ENCODE peak calls at places on chromosomes 7 and 10, in six cellular contexts. Y, P, Q, K, S and M are unnamed samples.

GRCh38 chr10:21083861-21084260 is 186.8 kb upstream of the NEBL start:
- DNase-seq in Y (no peak), P (peak; percentile 75), Q (no peak), K (no peak), S (peak; percentile 97), M (no peak)

GRCh38 chr10:33215635-33216034 is 118.8 kb downstream of the NRP1 start:
- DNase-seq in Y (no peak), P (no peak), Q (peak; percentile 49), K (no peak), S (no peak), M (no peak)

GRCh38 chr10:113235505-113235904 is 285.5 kb downstream of the TCF7L2 start:
- DNase-seq in Y (no peak), P (no peak), Q (no peak), K (no peak), S (no peak), M (no peak)

GRCh38 chr10:1347962-1348772 is 292.0 kb downstream of the WDR37 start:
- DNase-seq in Y (no peak), P (no peak), Q (no peak), K (no peak), S (no peak), M (no peak)

GRCh38 chr10:132964231-132964630 is 21.9 kb upstream of the CFAP46 start:
- DNase-seq in Y (no peak), P (no peak), Q (no peak), K (no peak), S (no peak), M (no peak)

GRCh38 chr7:41803569-41803968 is 100.7 kb upstream of the INHBA start:
- DNase-seq in Y (no peak), P (no peak), Q (no peak), K (no peak), S (no peak), M (no peak)

GRCh38 chr10:85528318-85528652 is 838.3 kb downstream of the GRID1 start:
- DNase-seq in Y (no peak), P (no peak), Q (no peak), K (no peak), S (no peak), M (no peak)

GRCh38 chr7:92034116-92034515 is 93.5 kb downstream of the AKAP9 start:
- DNase-seq in Y (no peak), P (no peak), Q (no peak), K (no peak), S (no peak), M (no peak)

GRCh38 chr10:65017523-65017922 is 1496.3 kb downstream of the REEP3 start:
- DNase-seq in Y (no peak), P (no peak), Q (no peak), K (no peak), S (no peak), M (no peak)

GRCh38 chr7:21980921-21981320 is 35.2 kb upstream of the CDCA7L start:
- DNase-seq in Y (no peak), P (no peak), Q (no peak), K (no peak), S (no peak), M (no peak)

GRCh38 chr7:30682131-30683083 is at the start of gene CRHR2:
- DNase-seq in Y (peak; percentile 6), P (no peak), Q (peak; percentile 41), K (peak; percentile 19), S (no peak), M (peak; percentile 36)

GRCh38 chr7:131328387-131329175 is 905 bp downstream of the MKLN1 start:
- DNase-seq in Y (no peak), P (no peak), Q (no peak), K (no peak), S (peak; percentile 7), M (no peak)

GRCh38 chr10:50648089-50648934 is 24.6 kb upstream of the SGMS1 start:
- DNase-seq in Y (no peak), P (no peak), Q (no peak), K (no peak), S (no peak), M (no peak)

GRCh38 chr10:24551161-24551560 is 172.5 kb downstream of the ARHGAP21 start:
- DNase-seq in Y (no peak), P (peak; percentile 14), Q (no peak), K (no peak), S (peak; percentile 30), M (no peak)

GRCh38 chr7:27576360-27576944 is 86.2 kb downstream of the HIBADH start:
- DNase-seq in Y (no peak), P (no peak), Q (peak; percentile 70), K (no peak), S (peak; percentile 79), M (peak; percentile 28)

GRCh38 chr7:46814516-46815250 is 767.2 kb downstream of the TNS3 start:
- DNase-seq in Y (no peak), P (no peak), Q (no peak), K (no peak), S (no peak), M (no peak)

DNA sequence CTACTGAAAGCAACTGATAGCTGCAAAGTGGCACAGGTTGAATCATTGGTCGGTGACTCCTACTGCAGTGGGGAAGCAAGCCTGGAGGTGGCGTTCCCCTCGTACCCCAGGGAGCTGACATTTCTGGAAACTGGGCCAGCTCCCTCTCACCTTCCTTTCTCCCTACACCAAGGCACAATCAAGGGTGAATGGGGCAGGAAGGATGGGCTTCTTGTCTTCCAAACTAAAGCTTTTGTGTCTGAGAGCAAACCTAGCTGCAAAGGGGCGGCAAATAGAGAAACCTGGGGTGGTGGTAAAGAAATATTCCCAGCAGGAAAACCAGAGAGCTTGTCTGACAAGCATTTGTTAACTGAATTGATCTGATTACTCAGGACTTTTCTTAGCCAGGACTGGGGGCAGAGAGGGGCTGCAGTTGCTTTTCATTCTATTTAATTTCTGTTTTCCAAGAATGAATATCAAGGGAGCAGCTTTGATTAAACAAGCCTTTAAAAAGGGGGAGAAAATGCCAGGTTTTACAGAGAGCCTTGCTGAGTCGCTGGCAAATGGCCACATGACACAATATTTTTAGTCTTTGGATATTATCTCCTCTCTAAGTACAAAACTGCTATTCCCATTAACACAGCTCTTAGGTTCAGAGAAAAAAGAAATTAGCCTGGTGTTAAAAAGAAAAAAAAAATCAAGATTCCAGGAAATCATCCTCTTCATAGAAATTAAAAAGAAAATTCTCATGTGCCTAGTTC is 27.8 kb downstream of the CDHR3 start:
- DNase-seq in Y (no peak), P (no peak), Q (no peak), K (peak; percentile 29), S (no peak), M (no peak)
- H3K4me1 ChIP-seq in Y (peaks cover 20% of the 10 kb centered on the region), P (no peaks in the 10 kb centered on the region), Q (no peaks in the 10 kb centered on the region), K (peaks cover 10% of the 10 kb centered on the region), S (no peaks in the 10 kb centered on the region), M (no peaks in the 10 kb centered on the region)

GRCh38 chr7:7188091-7188490 is 5.7 kb downstream of the C1GALT1 start:
- DNase-seq in Y (no peak), P (no peak), Q (no peak), K (no peak), S (no peak), M (no peak)
- H3K4me1 ChIP-seq in Y (peaks cover 48% of the 10 kb centered on the region), P (peaks cover 14% of the 10 kb centered on the region), Q (no peaks in the 10 kb centered on the region), K (peaks cover 42% of the 10 kb centered on the region), S (peaks cover 11% of the 10 kb centered on the region), M (peaks cover 22% of the 10 kb centered on the region)

DNA sequence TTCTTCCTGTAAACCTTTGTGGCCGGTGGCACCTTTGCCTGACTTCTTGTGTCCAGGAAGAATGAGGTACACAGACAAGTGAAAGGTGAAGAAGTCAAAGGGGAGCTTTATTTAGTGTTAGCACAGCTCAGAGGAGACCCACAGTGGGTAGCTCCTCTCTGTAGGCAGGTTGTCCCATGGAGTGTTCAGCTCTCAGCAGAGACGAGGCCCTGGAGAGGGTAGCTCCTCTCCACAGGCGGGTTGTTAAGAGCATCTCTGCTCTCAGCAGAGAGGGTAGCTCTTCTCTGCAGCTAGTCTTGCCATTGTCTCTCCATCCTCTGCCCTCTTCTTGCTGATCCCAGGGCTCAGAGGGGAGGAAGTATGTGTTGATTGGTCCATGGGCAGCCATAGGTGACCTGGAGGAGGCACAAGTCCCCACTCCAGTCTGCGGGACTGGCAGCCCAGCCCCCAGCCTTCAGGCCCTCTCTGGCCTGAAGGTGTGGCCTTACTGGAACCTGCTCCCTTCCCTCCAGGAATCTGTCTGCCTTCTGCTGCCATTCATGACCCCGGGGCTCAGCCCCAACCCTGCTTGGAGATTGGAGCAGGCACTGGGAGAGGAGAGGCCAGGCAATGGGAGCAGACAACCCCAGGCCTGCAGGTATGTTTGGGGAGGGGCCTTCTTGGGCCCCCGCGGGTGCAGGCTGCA is 24.5 kb downstream of the HHEX start:
- DNase-seq in Y (no peak), P (no peak), Q (no peak), K (no peak), S (no peak), M (no peak)
- H3K4me1 ChIP-seq in Y (no peaks in the 10 kb centered on the region), P (no peaks in the 10 kb centered on the region), Q (no peaks in the 10 kb centered on the region), K (no peaks in the 10 kb centered on the region), S (no peaks in the 10 kb centered on the region), M (no peaks in the 10 kb centered on the region)

GRCh38 chr7:76234931-76235441 is 33.3 kb downstream of the SRRM3 start:
- DNase-seq in Y (peak; percentile 44), P (peak; percentile 82), Q (peak; percentile 90), K (peak; percentile 43), S (peak; percentile 43), M (peak; percentile 80)
- H3K4me1 ChIP-seq in Y (peaks cover 5% of the 10 kb centered on the region), P (no peaks in the 10 kb centered on the region), Q (no peaks in the 10 kb centered on the region), K (peaks cover 5% of the 10 kb centered on the region), S (no peaks in the 10 kb centered on the region), M (peaks cover 5% of the 10 kb centered on the region)

DNA sequence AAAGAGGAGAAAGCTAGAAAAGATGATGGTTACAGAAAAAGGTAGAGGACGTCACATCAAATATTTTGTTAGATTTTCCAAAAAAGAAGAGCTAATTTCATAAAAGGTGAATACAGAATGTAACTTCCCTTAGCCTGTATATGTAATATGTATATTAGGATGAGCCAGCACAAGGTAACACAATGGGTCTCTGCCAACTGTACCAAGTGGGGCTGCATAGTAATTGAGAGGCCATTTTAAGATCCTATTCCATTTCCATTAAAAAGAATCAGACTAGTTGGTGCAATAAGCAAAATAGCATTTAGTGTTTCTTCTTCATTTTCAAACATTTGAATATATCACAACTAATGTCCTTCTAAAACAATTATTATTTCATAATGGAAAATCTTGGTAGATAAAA is 134.6 kb downstream of the SEMA3A start:
- DNase-seq in Y (no peak), P (no peak), Q (no peak), K (no peak), S (peak; percentile 62), M (no peak)
- H3K4me1 ChIP-seq in Y (no peaks in the 10 kb centered on the region), P (peaks cover 28% of the 10 kb centered on the region), Q (peaks cover 14% of the 10 kb centered on the region), K (no peaks in the 10 kb centered on the region), S (peaks cover 59% of the 10 kb centered on the region), M (no peaks in the 10 kb centered on the region)

DNA sequence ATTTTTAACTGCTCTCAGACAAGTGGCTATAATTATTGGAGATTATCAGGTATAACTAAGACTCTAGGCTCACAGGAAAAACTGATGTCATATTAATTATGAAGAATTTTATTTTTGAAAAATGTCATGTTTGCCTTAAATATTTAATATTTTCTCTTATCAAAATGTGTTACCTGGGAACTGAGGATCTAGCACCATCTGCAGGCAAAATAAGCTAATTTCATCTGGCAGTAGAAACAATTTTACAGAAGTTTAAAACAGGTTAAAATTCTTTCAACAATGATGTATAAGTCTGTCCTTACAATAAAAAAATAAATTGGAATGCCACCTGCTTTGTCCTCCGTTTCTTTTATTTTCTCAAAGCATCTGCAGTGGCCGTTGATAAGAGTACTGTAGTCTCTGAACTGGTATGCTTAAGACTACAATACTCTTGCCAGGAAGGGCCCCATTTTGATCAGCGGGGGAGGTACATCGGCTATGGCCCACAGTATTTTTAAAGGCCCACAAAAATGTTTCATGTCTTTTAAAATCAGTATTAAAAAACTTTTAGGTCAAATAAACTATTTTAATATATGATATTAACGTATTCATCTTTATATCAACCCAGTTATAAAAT is 81.3 kb downstream of the VWDE start:
- DNase-seq in Y (no peak), P (no peak), Q (peak; percentile 13), K (no peak), S (peak; percentile 56), M (peak; percentile 43)
- H3K4me1 ChIP-seq in Y (no peaks in the 10 kb centered on the region), P (no peaks in the 10 kb centered on the region), Q (no peaks in the 10 kb centered on the region), K (no peaks in the 10 kb centered on the region), S (peaks cover 12% of the 10 kb centered on the region), M (no peaks in the 10 kb centered on the region)